ENCODE peak calls at places on chromosomes 16 and 17, in four cellular contexts. H is NCI-H748 treated with DMSO at 0.1 percent for 48 hours, T is tibial artery, F is left lung. Y is an unnamed sample.
A peak's percentile ranks its signal among the peaks of the same experiment; 100 is the strongest.

GRCh38 chr17:622356-622755 is 92.3 kb downstream of the VPS53 start:
- DNase-seq in H (no peak), F (no peak), T (no peak), Y (no peak)

GRCh38 chr16:7137560-7138330 is 194.9 kb upstream of the RBFOX1 start:
- DNase-seq in H (no peak), T (no peak), F (no peak), Y (no peak)

GRCh38 chr16:3155972-3156371 is 21.1 kb downstream of the ZNF213 start:
- DNase-seq in H (no peak), T (no peak), F (no peak), Y (no peak)

GRCh38 chr17:80947200-80947940 is 44.3 kb upstream of the CHMP6 start:
- DNase-seq in T (peak; percentile 5), H (no peak), F (peak; percentile 15), Y (peak; percentile 37)

GRCh38 chr17:62703269-62703775 is 75.9 kb downstream of the MRC2 start:
- DNase-seq in T (peak; percentile 49), F (peak; percentile 61), H (no peak), Y (peak; percentile 83)

GRCh38 chr16:10314811-10315210 is 71.0 kb upstream of the ATF7IP2 start:
- DNase-seq in T (no peak), H (no peak), F (no peak), Y (no peak)

GRCh38 chr16:85460983-85461813 is 151.9 kb upstream of the GSE1 start:
- DNase-seq in H (no peak), T (peak; percentile 47), F (peak; percentile 55), Y (no peak)

GRCh38 chr17:63692195-63692816 is 7.6 kb downstream of the LIMD2 start:
- DNase-seq in T (no peak), F (no peak), H (no peak), Y (no peak)

GRCh38 chr16:17519556-17519955 is 48.8 kb upstream of the XYLT1 start:
- DNase-seq in F (no peak), H (no peak), T (no peak), Y (no peak)

GRCh38 chr17:1673041-1673790 is 11.5 kb downstream of the PRPF8 start:
- DNase-seq in H (no peak), T (no peak), F (no peak), Y (no peak)

GRCh38 chr17:63842173-63842539 is 329 bp downstream of the SMARCD2 start:
- DNase-seq in T (peak; percentile 38), H (no peak), F (peak; percentile 51), Y (peak; percentile 72)

GRCh38 chr16:19559242-19559910 is 3.9 kb downstream of the VPS35L start:
- DNase-seq in T (no peak), H (peak; percentile 56), F (no peak), Y (no peak)

GRCh38 chr17:28327031-28327607 is 8.1 kb downstream of the TMEM97 start:
- DNase-seq in H (no peak), F (no peak), T (no peak), Y (peak; percentile 24)

GRCh38 chr16:88540346-88540977 is 29.7 kb upstream of the ZC3H18 start:
- DNase-seq in H (no peak), T (no peak), F (no peak), Y (no peak)

GRCh38 chr17:72972263-72972951 is 120.1 kb downstream of the SLC39A11 start:
- DNase-seq in T (no peak), H (peak; percentile 69), F (no peak), Y (no peak)